ENCODE peak calls at places on chromosomes 3 and 15, in five cellular contexts. L is cardiac muscle cell, T is suprapubic skin, Y is breast epithelium, K is hepatocyte. F is an unnamed sample. For H3K4me1, the result is how much of the 10 kb centered on the place peaks cover.

GRCh38 chr3:126416943-126417342 is 22.2 kb downstream of the CFAP100 start:
- DNase-seq in L (no peak), Y (no peak), T (no peak), K (no peak), F (no peak)

GRCh38 chr3:48564022-48564421 is 441 bp upstream of the UCN2 start:
- DNase-seq in Y (no peak), K (no peak), T (no peak), L (no peak), F (no peak)

GRCh38 chr3:31295150-31295765 is 237.5 kb upstream of the STT3B start:
- DNase-seq in L (no peak), K (no peak), Y (no peak), T (no peak), F (no peak)

GRCh38 chr3:143471705-143472104 is 352.1 kb downstream of the CHST2 start:
- DNase-seq in Y (no peak), L (no peak), K (no peak), T (no peak), F (no peak)

GRCh38 chr3:122628567-122628966 is 51.1 kb downstream of the PARP15 start:
- DNase-seq in K (no peak), T (no peak), Y (no peak), L (no peak), F (no peak)

GRCh38 chr3:40623567-40623966 is 98.8 kb downstream of the ZNF621 start:
- DNase-seq in T (no peak), Y (no peak), L (no peak), K (no peak), F (no peak)

GRCh38 chr3:143295201-143296080 is 175.9 kb downstream of the CHST2 start:
- DNase-seq in K (no peak), L (no peak), Y (no peak), T (no peak), F (no peak)

GRCh38 chr3:13371100-13372075 is 48.7 kb downstream of the NUP210 start:
- DNase-seq in K (no peak), L (no peak), Y (no peak), T (no peak), F (no peak)

GRCh38 chr3:82807781-82808180 is 1046.3 kb upstream of the GBE1 start:
- DNase-seq in K (no peak), Y (no peak), L (no peak), T (no peak), F (no peak)

GRCh38 chr3:166444756-166445155 is 607.5 kb upstream of the BCHE start:
- DNase-seq in T (peak), K (no peak), L (no peak), Y (peak), F (no peak)

GRCh38 chr15:41648770-41649169 is 11.4 kb upstream of the MGA start:
- DNase-seq in T (no peak), Y (no peak), L (no peak), K (no peak), F (no peak)

GRCh38 chr3:36843065-36844051 is 79.0 kb upstream of the DCLK3 start:
- DNase-seq in Y (no peak), L (peak), T (no peak), K (peak), F (no peak)

GRCh38 chr3:131107637-131108433 is 81.2 kb downstream of the NEK11 start:
- DNase-seq in L (no peak), Y (no peak), K (no peak), T (no peak), F (no peak)

GRCh38 chr3:135918600-135918999 is 46.9 kb upstream of the PPP2R3A start:
- DNase-seq in L (peak), T (no peak), Y (no peak), K (peak), F (no peak)

GRCh38 chr15:75649848-75650247 is 2.1 kb downstream of the SNX33 start:
- DNase-seq in L (no peak), K (no peak), T (no peak), Y (no peak), F (no peak)

GRCh38 chr3:195591220-195591619 is 7.5 kb upstream of the APOD start:
- DNase-seq in Y (no peak), L (no peak), K (no peak), T (no peak), F (no peak)

GRCh38 chr3:120274739-120275167 is 10.3 kb downstream of the GPR156 start:
- DNase-seq in K (no peak), T (no peak), L (no peak), Y (no peak), F (peak)

GRCh38 chr3:167967257-167968010 is 128.3 kb downstream of the GOLIM4 start:
- DNase-seq in K (no peak), Y (no peak), T (no peak), L (no peak), F (no peak)

GRCh38 chr3:67031986-67032385 is 33.9 kb downstream of the KBTBD8 start:
- DNase-seq in Y (no peak), K (no peak), T (no peak), L (no peak), F (no peak)

GRCh38 chr15:82108489-82109078 is 62.8 kb upstream of the MEX3B start:
- DNase-seq in T (no peak), L (peak), Y (peak), K (peak), F (peak)

GRCh38 chr3:49122886-49123545 is 2.4 kb upstream of the USP19 start:
- DNase-seq in T (no peak), Y (no peak), K (no peak), L (no peak), F (no peak)

GRCh38 chr3:150747909-150748568 is 14.9 kb downstream of the SIAH2 start:
- DNase-seq in Y (no peak), K (no peak), T (no peak), L (no peak), F (no peak)

GRCh38 chr3:42117175-42118008 is 26.2 kb downstream of the TRAK1 start:
- DNase-seq in T (no peak), K (peak), L (peak), Y (peak), F (peak)

GRCh38 chr15:73053398-73053723 is 1.1 kb downstream of the NEO1 start:
- DNase-seq in K (no peak), T (no peak), Y (no peak), L (no peak), F (no peak)

GRCh38 chr15:26967719-26968269 is 3.2 kb upstream of the GABRG3 start:
- DNase-seq in K (peak), T (no peak), Y (no peak), L (peak), F (no peak)

GRCh38 chr3:9500108-9501050 is 53.2 kb downstream of the LHFPL4 start:
- DNase-seq in L (peak), K (peak), T (no peak), Y (no peak), F (peak)

GRCh38 chr3:39260957-39261356 is 18.9 kb downstream of the CX3CR1 start:
- DNase-seq in Y (peak), L (peak), K (peak), T (peak), F (peak)

GRCh38 chr3:39263576-39263975 is 16.3 kb downstream of the CX3CR1 start:
- DNase-seq in Y (no peak), T (no peak), K (no peak), L (no peak), F (no peak)

GRCh38 chr3:39262842-39263241 is 17.0 kb downstream of the CX3CR1 start:
- DNase-seq in L (no peak), Y (no peak), T (no peak), K (no peak), F (no peak)

GRCh38 chr3:39260318-39260717 is 19.5 kb downstream of the CX3CR1 start:
- DNase-seq in K (no peak), L (no peak), T (no peak), Y (no peak), F (no peak)

DNA sequence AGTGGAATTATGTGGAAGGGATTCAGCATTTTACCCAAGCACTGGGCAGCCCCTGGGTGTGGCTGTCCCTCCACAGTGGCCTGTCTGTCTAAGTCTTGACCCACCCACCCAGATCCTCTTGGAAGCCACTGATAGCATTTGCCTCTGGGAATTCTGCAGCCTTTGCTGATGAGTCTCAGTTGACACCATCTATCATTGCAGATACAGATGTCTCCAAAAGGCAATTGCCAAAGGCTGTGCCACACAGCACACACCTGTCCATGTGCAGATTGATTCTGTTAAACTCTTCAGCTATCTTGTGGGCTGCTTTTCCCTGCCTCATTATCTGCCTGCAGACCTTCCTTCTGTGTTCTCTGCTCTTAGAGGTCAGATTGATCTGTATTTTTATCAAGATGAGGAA is 18.1 kb downstream of the CX3CR1 start:
- DNase-seq in L (no peak), T (no peak), K (no peak), Y (no peak), F (no peak)
- H3K4me1 ChIP-seq in L (under half), T (under half), K (under half), Y (under half), F (under half)

GRCh38 chr15:70635895-70636294 is 127.5 kb downstream of the UACA start:
- DNase-seq in Y (no peak), L (no peak), T (no peak), K (no peak), F (no peak)
- H3K4me1 ChIP-seq in Y (under half), L (under half), T (under half), K (under half), F (under half)

DNA sequence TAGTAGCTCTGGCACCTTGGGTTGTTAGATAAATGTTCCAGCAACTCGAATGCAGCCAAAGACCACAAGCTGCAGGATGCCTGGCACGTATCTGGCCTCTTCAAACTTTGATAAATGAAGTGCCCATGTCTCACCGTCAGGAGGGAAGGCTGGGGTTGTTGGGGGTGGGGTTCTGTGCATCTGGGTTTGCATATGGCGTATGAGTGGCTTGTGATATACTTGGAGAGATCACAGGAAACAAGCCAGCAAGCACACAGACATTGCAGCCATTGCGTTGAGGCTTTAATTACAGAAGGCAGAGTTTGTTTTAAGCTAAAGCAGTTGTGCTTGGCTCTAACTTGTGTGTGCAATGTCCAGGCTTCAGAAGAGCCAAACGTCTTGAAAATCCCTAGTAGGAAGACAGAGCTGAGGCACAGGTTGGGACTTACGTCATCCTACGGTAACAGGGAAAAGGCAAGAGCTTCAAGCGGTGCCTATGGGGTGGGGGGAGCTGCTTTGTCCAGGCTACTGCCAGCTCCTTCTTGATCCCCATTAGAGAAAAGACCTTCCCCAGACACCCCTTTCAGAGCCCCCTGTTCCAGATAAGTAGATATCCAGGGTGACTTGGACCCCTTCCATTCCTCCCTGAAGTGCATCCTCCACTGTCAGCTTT is 109.2 kb downstream of the ASB7 start:
- DNase-seq in L (peak), Y (peak), T (no peak), K (no peak), F (no peak)
- H3K4me1 ChIP-seq in L (under half), Y (under half), T (under half), K (under half), F (under half)

GRCh38 chr3:172137287-172138030 is 98.1 kb downstream of the FNDC3B start:
- DNase-seq in T (no peak), L (no peak), Y (no peak), K (no peak), F (no peak)
- H3K4me1 ChIP-seq in T (half or more), L (under half), Y (under half), K (half or more), F (under half)